ENCODE peak calls at places on chromosome 3, in five cellular contexts. G, R, T, D and E are unnamed samples.

GRCh38 chr3:141242035-141242721 is 10.6 kb downstream of the PXYLP1 start:
- DNase-seq in G (no peak), R (no peak), T (no peak), D (no peak), E (no peak)

GRCh38 chr3:55527381-55527780 is 40.3 kb upstream of the WNT5A start:
- DNase-seq in G (no peak), R (no peak), T (no peak), D (no peak), E (no peak)

GRCh38 chr3:183116051-183116614 is 16.8 kb upstream of the MCCC1 start:
- DNase-seq in G (peak; percentile 31), R (peak; percentile 17), T (no peak), D (peak; percentile 96), E (no peak)

GRCh38 chr3:89326997-89327396 is 219.6 kb downstream of the EPHA3 start:
- DNase-seq in G (no peak), R (no peak), T (no peak), D (no peak), E (no peak)

GRCh38 chr3:45706133-45706808 is 17.1 kb downstream of the SACM1L start:
- DNase-seq in G (no peak), R (no peak), T (no peak), D (no peak), E (no peak)

GRCh38 chr3:107604057-107604802 is 81.5 kb downstream of the BBX start:
- DNase-seq in G (no peak), R (no peak), T (no peak), D (no peak), E (no peak)

GRCh38 chr3:195895078-195895899 is 13.1 kb downstream of the TNK2 start:
- DNase-seq in G (peak; percentile 33), R (peak; percentile 38), T (no peak), D (peak; percentile 83), E (no peak)

GRCh38 chr3:113634782-113635474 is 61.5 kb downstream of the USF3 start:
- DNase-seq in G (no peak), R (no peak), T (no peak), D (no peak), E (no peak)

GRCh38 chr3:136189859-136190617 is 6.1 kb downstream of the MSL2 start:
- DNase-seq in G (no peak), R (no peak), T (no peak), D (no peak), E (no peak)

GRCh38 chr3:7618606-7619005 is 757.7 kb downstream of the GRM7 start:
- DNase-seq in G (no peak), R (no peak), T (no peak), D (no peak), E (no peak)

GRCh38 chr3:137761563-137762503 is 2.3 kb upstream of the SOX14 start:
- DNase-seq in G (no peak), R (no peak), T (no peak), D (no peak), E (no peak)